ENCODE peak calls at places on chromosomes 5 and 9, in nine cellular contexts. H is GM12891; Y is KG1; R is activated CD4-positive, CD25-positive, alpha-beta regulatory T cell; D is fibroblast of the conjunctiva; I is SHP77; P is NCI-H82; K is left colon; E is endothelial cell of umbilical vein. L is an unnamed sample.

GRCh38 chr5:16178745-16179372 is 732 bp downstream of the MARCHF11 start:
- DNase-seq in E (peak), P (peak), K (peak), Y (peak), H (no peak), R (no peak), D (peak), I (peak), L (no peak)

GRCh38 chr5:124743534-124744169 is 2.8 kb downstream of the ZNF608 start:
- DNase-seq in H (no peak), R (no peak), D (no peak), P (peak), I (peak), K (peak), E (no peak), Y (no peak), L (no peak)

GRCh38 chr9:98396236-98396635 is 140.8 kb upstream of the TBC1D2 start:
- DNase-seq in E (no peak), D (no peak), Y (no peak), I (no peak), P (no peak), R (no peak), H (no peak), K (no peak), L (no peak)

GRCh38 chr5:110335361-110336046 is 391.0 kb downstream of the TMEM232 start:
- DNase-seq in I (no peak), Y (no peak), P (peak), E (no peak), H (no peak), R (no peak), D (peak), K (no peak), L (peak)

GRCh38 chr5:53350991-53351770 is 129.2 kb upstream of the FST start:
- DNase-seq in I (no peak), D (no peak), H (no peak), K (no peak), E (no peak), R (no peak), P (no peak), Y (no peak), L (no peak)

GRCh38 chr9:126395439-126396212 is 69.0 kb downstream of the MVB12B start:
- DNase-seq in I (peak), P (no peak), K (no peak), D (peak), R (no peak), E (peak), Y (no peak), H (no peak), L (no peak)

GRCh38 chr9:83955985-83956287 is 24.1 kb downstream of the HNRNPK start:
- DNase-seq in D (no peak), E (no peak), P (no peak), H (no peak), R (no peak), K (no peak), I (peak), Y (no peak), L (no peak)

GRCh38 chr5:10019236-10019635 is 230.5 kb downstream of the ATPSCKMT start:
- DNase-seq in Y (no peak), E (no peak), K (no peak), D (no peak), I (no peak), H (no peak), P (no peak), R (no peak), L (no peak)

GRCh38 chr9:110575952-110576351 is 3.6 kb downstream of the SVEP1 start:
- DNase-seq in D (no peak), Y (no peak), E (peak), I (no peak), H (no peak), P (no peak), K (no peak), R (no peak), L (no peak)

GRCh38 chr9:89447416-89447815 is 50.5 kb downstream of the SEMA4D start:
- DNase-seq in P (no peak), I (no peak), H (no peak), E (no peak), R (no peak), K (no peak), Y (no peak), D (no peak), L (no peak)

GRCh38 chr9:34869390-34869789 is 88.7 kb upstream of the PHF24 start:
- DNase-seq in D (no peak), I (no peak), H (no peak), Y (no peak), E (peak), P (peak), R (no peak), K (no peak), L (no peak)